ENCODE peak calls at places on chromosomes 12 and 14, in nine cellular contexts. X, I, C, H, E, R, Q, U and G are unnamed samples.

GRCh38 chr12:12266389-12266872 is 413 bp downstream of the LRP6 start:
- DNase-seq in X (no peak), I (no peak), C (peak), H (no peak), E (peak), R (no peak), Q (no peak), U (no peak), G (no peak)

GRCh38 chr12:88418856-88419497 is 161.3 kb downstream of the KITLG start:
- DNase-seq in X (no peak), I (no peak), C (no peak), H (no peak), E (no peak), R (no peak), Q (no peak), U (no peak), G (no peak)

GRCh38 chr12:132187646-132188450 is 43.6 kb downstream of the NOC4L start:
- DNase-seq in X (no peak), I (no peak), C (no peak), H (no peak), E (no peak), R (no peak), Q (no peak), U (no peak), G (peak)

GRCh38 chr12:10175849-10176641 is 2.8 kb upstream of the TMEM52B start:
- DNase-seq in X (no peak), I (no peak), C (no peak), H (no peak), E (no peak), R (no peak), Q (peak), U (no peak), G (no peak)

GRCh38 chr12:4111010-4111409 is 162.6 kb upstream of the CCND2 start:
- DNase-seq in X (no peak), I (no peak), C (no peak), H (no peak), E (no peak), R (no peak), Q (no peak), U (no peak), G (no peak)

GRCh38 chr12:59093090-59093489 is 172.8 kb upstream of the LRIG3 start:
- DNase-seq in X (no peak), I (no peak), C (no peak), H (no peak), E (no peak), R (no peak), Q (no peak), U (no peak), G (no peak)

GRCh38 chr12:113359133-113359938 is 949 bp downstream of the PLBD2 start:
- DNase-seq in X (no peak), I (no peak), C (no peak), H (peak), E (peak), R (no peak), Q (peak), U (no peak), G (peak)

GRCh38 chr14:59354666-59355065 is 110.5 kb downstream of the GPR135 start:
- DNase-seq in X (no peak), I (no peak), C (no peak), H (no peak), E (no peak), R (no peak), Q (no peak), U (no peak), G (no peak)

GRCh38 chr12:80707830-80708534 is 548 bp downstream of the MYF6 start:
- DNase-seq in X (no peak), I (no peak), C (no peak), H (no peak), E (no peak), R (no peak), Q (no peak), U (no peak), G (no peak)

GRCh38 chr12:17333287-17333686 is 727.3 kb upstream of the LMO3 start:
- DNase-seq in X (no peak), I (no peak), C (no peak), H (no peak), E (no peak), R (no peak), Q (no peak), U (no peak), G (no peak)

GRCh38 chr12:41190360-41190759 is 2.2 kb downstream of the PDZRN4 start:
- DNase-seq in X (no peak), I (no peak), C (peak), H (peak), E (peak), R (no peak), Q (peak), U (peak), G (peak)

GRCh38 chr14:54451178-54451601 is 10.0 kb upstream of the CNIH1 start:
- DNase-seq in X (no peak), I (no peak), C (no peak), H (no peak), E (no peak), R (no peak), Q (no peak), U (no peak), G (no peak)

GRCh38 chr12:121452356-121453021 is 52.6 kb downstream of the RNF34 start:
- DNase-seq in X (no peak), I (no peak), C (no peak), H (no peak), E (peak), R (no peak), Q (peak), U (no peak), G (peak)

GRCh38 chr12:57142727-57143126 is 4.7 kb downstream of the LRP1-AS start:
- DNase-seq in X (no peak), I (no peak), C (no peak), H (no peak), E (peak), R (no peak), Q (no peak), U (no peak), G (no peak)

GRCh38 chr12:48973531-48973930 is 2.0 kb upstream of the WNT10B start:
- DNase-seq in X (no peak), I (no peak), C (peak), H (no peak), E (no peak), R (no peak), Q (no peak), U (no peak), G (peak)

GRCh38 chr14:22824711-22825359 is 4.9 kb upstream of the MRPL52 start:
- DNase-seq in X (no peak), I (no peak), C (no peak), H (no peak), E (no peak), R (no peak), Q (no peak), U (no peak), G (no peak)

GRCh38 chr12:52020539-52021336 is 14.0 kb downstream of the TAMALIN start:
- DNase-seq in X (no peak), I (no peak), C (peak), H (peak), E (peak), R (peak), Q (peak), U (peak), G (peak)

GRCh38 chr14:34981743-34982420 is 910 bp upstream of the SRP54 start:
- DNase-seq in X (no peak), I (peak), C (no peak), H (no peak), E (no peak), R (peak), Q (peak), U (no peak), G (peak)

GRCh38 chr12:75905975-75906374 is 125.6 kb downstream of the PHLDA1 start:
- DNase-seq in X (no peak), I (no peak), C (no peak), H (no peak), E (no peak), R (no peak), Q (no peak), U (no peak), G (no peak)

GRCh38 chr14:51394391-51394790 is 154.3 kb downstream of the TMX1 start:
- DNase-seq in X (no peak), I (no peak), C (no peak), H (no peak), E (no peak), R (no peak), Q (peak), U (peak), G (no peak)

GRCh38 chr14:98651042-98651441 is 621.0 kb downstream of the BCL11B start:
- DNase-seq in X (no peak), I (no peak), C (no peak), H (no peak), E (no peak), R (no peak), Q (no peak), U (no peak), G (no peak)

GRCh38 chr12:47808049-47808448 is 11.7 kb downstream of the HDAC7 start:
- DNase-seq in X (peak), I (peak), C (no peak), H (peak), E (peak), R (peak), Q (peak), U (no peak), G (peak)

GRCh38 chr12:104458645-104459555 is 2.2 kb downstream of the CHST11 start:
- DNase-seq in X (no peak), I (no peak), C (no peak), H (peak), E (peak), R (no peak), Q (peak), U (peak), G (peak)

GRCh38 chr12:9872743-9873142 is 3.6 kb upstream of the CLEC2B start:
- DNase-seq in X (no peak), I (no peak), C (no peak), H (no peak), E (no peak), R (no peak), Q (no peak), U (peak), G (no peak)

GRCh38 chr12:104280111-104280510 is 23.4 kb upstream of the EID3 start:
- DNase-seq in X (no peak), I (no peak), C (no peak), H (no peak), E (no peak), R (no peak), Q (no peak), U (no peak), G (no peak)

GRCh38 chr14:49505026-49505766 is 81.0 kb downstream of the RPS29 start:
- DNase-seq in X (no peak), I (no peak), C (no peak), H (no peak), E (no peak), R (no peak), Q (peak), U (no peak), G (no peak)

GRCh38 chr14:76754586-76754985 is 6.7 kb upstream of the VASH1 start:
- DNase-seq in X (no peak), I (no peak), C (no peak), H (no peak), E (no peak), R (no peak), Q (no peak), U (no peak), G (no peak)

GRCh38 chr12:100927825-100928224 is 133.2 kb downstream of the ANO4 start:
- DNase-seq in X (no peak), I (no peak), C (no peak), H (no peak), E (no peak), R (no peak), Q (no peak), U (no peak), G (no peak)

GRCh38 chr12:129871991-129872969 is 31.5 kb downstream of the TMEM132D start:
- DNase-seq in X (no peak), I (no peak), C (no peak), H (no peak), E (no peak), R (no peak), Q (peak), U (no peak), G (no peak)